ENCODE peak calls at places on chromosome 14, in five cellular contexts. S is fibroblast of pulmonary artery, C is left ventricle myocardium superior, R is GM10248, J is NCI-H1694. M is an unnamed sample.
A peak's percentile ranks its signal among the peaks of the same experiment; 100 is the strongest.

GRCh38 chr14:105324080-105324778 is 9.7 kb downstream of the PACS2 start:
- DNase-seq in R (no peak), J (no peak), S (no peak), C (peak; percentile 82), M (no peak)

GRCh38 chr14:41604793-41605534 is 1.7 kb upstream of the LRFN5 start:
- DNase-seq in J (peak; percentile 65), R (no peak), S (peak; percentile 93), C (peak; percentile 67), M (peak; percentile 39)

GRCh38 chr14:34872822-34873590 is 2.2 kb downstream of the BAZ1A start:
- DNase-seq in S (peak; percentile 60), R (no peak), J (peak; percentile 75), C (no peak), M (no peak)

GRCh38 chr14:56334458-56334857 is 216.2 kb downstream of the PELI2 start:
- DNase-seq in R (no peak), J (no peak), S (peak; percentile 36), C (no peak), M (no peak)

GRCh38 chr14:101361451-101362433 is 199.6 kb upstream of the DIO3 start:
- DNase-seq in S (no peak), J (no peak), C (no peak), R (peak; percentile 11), M (no peak)

GRCh38 chr14:93240678-93241000 is 33.6 kb downstream of the UBR7 start:
- DNase-seq in J (no peak), R (no peak), S (no peak), C (no peak), M (no peak)

GRCh38 chr14:102770147-102770909 is 6.9 kb upstream of the TRAF3 start:
- DNase-seq in C (no peak), S (no peak), R (no peak), J (no peak), M (no peak)

GRCh38 chr14:100586153-100586519 is 1.1 kb downstream of the BEGAIN start:
- DNase-seq in R (no peak), S (no peak), J (no peak), C (peak; percentile 18), M (no peak)

GRCh38 chr14:90839889-90840266 is 23.6 kb upstream of the TTC7B start:
- DNase-seq in R (no peak), S (no peak), C (no peak), J (no peak), M (no peak)

GRCh38 chr14:58752782-58753181 is 115.0 kb downstream of the DACT1 start:
- DNase-seq in R (no peak), J (peak; percentile 52), C (peak; percentile 84), S (peak; percentile 44), M (no peak)

GRCh38 chr14:82689948-82690347 is 1156.3 kb upstream of the SEL1L start:
- DNase-seq in R (no peak), S (no peak), C (no peak), J (no peak), M (peak; percentile 49)

GRCh38 chr14:62373889-62374394 is 611.7 kb downstream of the SNAPC1 start:
- DNase-seq in J (no peak), S (no peak), R (no peak), C (no peak), M (no peak)

GRCh38 chr14:75657331-75657730 is 3.3 kb downstream of the ERG28 start:
- DNase-seq in J (no peak), C (no peak), R (no peak), S (peak; percentile 71), M (no peak)

GRCh38 chr14:22830329-22831010 is 783 bp downstream of the MRPL52 start:
- DNase-seq in J (no peak), S (no peak), R (no peak), C (no peak), M (no peak)

GRCh38 chr14:20219033-20219432 is 4.5 kb upstream of the OR11H6 start:
- DNase-seq in R (no peak), S (no peak), C (no peak), J (no peak), M (no peak)

GRCh38 chr14:65238456-65238855 is 136.1 kb upstream of the MAX start:
- DNase-seq in S (peak; percentile 92), R (no peak), J (no peak), C (no peak), M (no peak)

GRCh38 chr14:89351958-89352404 is 65.1 kb downstream of the FOXN3 start:
- DNase-seq in S (no peak), R (no peak), J (no peak), C (no peak), M (no peak)

GRCh38 chr14:81834308-81834707 is 300.7 kb upstream of the SEL1L start:
- DNase-seq in J (no peak), S (no peak), R (no peak), C (no peak), M (no peak)

GRCh38 chr14:104980601-104981531 is 2.7 kb upstream of the AHNAK2 start:
- DNase-seq in R (no peak), C (no peak), J (no peak), S (no peak), M (no peak)

GRCh38 chr14:38199768-38200167 is 7.9 kb upstream of the SSTR1 start:
- DNase-seq in C (no peak), S (peak; percentile 17), R (no peak), J (no peak), M (no peak)

GRCh38 chr14:105059035-105059916 is 6.0 kb downstream of the GPR132 start:
- DNase-seq in C (peak; percentile 46), R (no peak), S (no peak), J (peak; percentile 28), M (no peak)

GRCh38 chr14:103088921-103089320 is 4.9 kb downstream of the LBHD2 start:
- DNase-seq in R (no peak), S (no peak), J (no peak), C (peak; percentile 13), M (no peak)

GRCh38 chr14:20680843-20681347 is 3.5 kb upstream of the RNASE4 start:
- DNase-seq in C (no peak), S (no peak), R (peak; percentile 62), J (no peak), M (no peak)

GRCh38 chr14:106831322-106831720 is 1304.9 kb downstream of the TMEM121 start:
- DNase-seq in C (peak; percentile 34), R (peak; percentile 54), J (peak; percentile 27), S (no peak), M (no peak)

GRCh38 chr14:102749393-102749792 is 27.9 kb upstream of the TRAF3 start:
- DNase-seq in C (no peak), R (no peak), J (no peak), S (no peak), M (no peak)

GRCh38 chr14:77007975-77008421 is 20.5 kb downstream of the IRF2BPL start:
- DNase-seq in R (no peak), S (no peak), J (no peak), C (peak; percentile 85), M (no peak)

GRCh38 chr14:58353516-58354299 is 42.0 kb upstream of the TOMM20L start:
- DNase-seq in C (no peak), J (no peak), R (peak; percentile 13), S (no peak), M (no peak)